ENCODE peak calls at places on chromosome 14, in six cellular contexts. One of them, this sample, is unnamed.

GRCh38 chr14:71692496-71692895 is 239.7 kb upstream of the RGS6 start:
- DNase-seq in NCI-H774: no peak
- DNase-seq in activated naive CD4-positive, alpha-beta T cell: no peak
- DNase-seq in WTC11: no peak
- DNase-seq in Kasumi-1: no peak
- DNase-seq in anterior cingulate cortex: peak; percentile 14
- DNase-seq in this sample: no peak

GRCh38 chr14:94111276-94112095 is 950 bp downstream of the IFI27 start:
- DNase-seq in NCI-H774: no peak
- DNase-seq in activated naive CD4-positive, alpha-beta T cell: no peak
- DNase-seq in WTC11: no peak
- DNase-seq in Kasumi-1: no peak
- DNase-seq in anterior cingulate cortex: no peak
- DNase-seq in this sample: no peak

GRCh38 chr14:66240112-66240511 is 246.1 kb upstream of the CCDC196 start:
- DNase-seq in NCI-H774: no peak
- DNase-seq in activated naive CD4-positive, alpha-beta T cell: no peak
- DNase-seq in WTC11: no peak
- DNase-seq in Kasumi-1: no peak
- DNase-seq in anterior cingulate cortex: no peak
- DNase-seq in this sample: no peak

GRCh38 chr14:61812347-61813100 is 50.3 kb downstream of the SNAPC1 start:
- DNase-seq in NCI-H774: no peak
- DNase-seq in activated naive CD4-positive, alpha-beta T cell: peak; percentile 10
- DNase-seq in WTC11: peak; percentile 61
- DNase-seq in Kasumi-1: no peak
- DNase-seq in anterior cingulate cortex: no peak
- DNase-seq in this sample: no peak

GRCh38 chr14:45227566-45227965 is 25.4 kb downstream of the MIS18BP1 start:
- DNase-seq in NCI-H774: no peak
- DNase-seq in activated naive CD4-positive, alpha-beta T cell: no peak
- DNase-seq in WTC11: no peak
- DNase-seq in Kasumi-1: no peak
- DNase-seq in anterior cingulate cortex: no peak
- DNase-seq in this sample: no peak

GRCh38 chr14:105205718-105206208 is 24.7 kb upstream of the NUDT14 start:
- DNase-seq in NCI-H774: no peak
- DNase-seq in activated naive CD4-positive, alpha-beta T cell: no peak
- DNase-seq in WTC11: no peak
- DNase-seq in Kasumi-1: no peak
- DNase-seq in anterior cingulate cortex: no peak
- DNase-seq in this sample: no peak

GRCh38 chr14:32254952-32255679 is 52.0 kb upstream of the RNU6-8 start:
- DNase-seq in NCI-H774: peak; percentile 61
- DNase-seq in activated naive CD4-positive, alpha-beta T cell: peak; percentile 21
- DNase-seq in WTC11: peak; percentile 68
- DNase-seq in Kasumi-1: peak; percentile 73
- DNase-seq in anterior cingulate cortex: peak; percentile 55
- DNase-seq in this sample: peak; percentile 5

GRCh38 chr14:90368946-90369721 is 27.7 kb upstream of the CALM1 start:
- DNase-seq in NCI-H774: no peak
- DNase-seq in activated naive CD4-positive, alpha-beta T cell: no peak
- DNase-seq in WTC11: no peak
- DNase-seq in Kasumi-1: peak; percentile 32
- DNase-seq in anterior cingulate cortex: no peak
- DNase-seq in this sample: peak; percentile 16

GRCh38 chr14:36818794-36819384 is 157.2 kb downstream of the PAX9 start:
- DNase-seq in NCI-H774: no peak
- DNase-seq in activated naive CD4-positive, alpha-beta T cell: no peak
- DNase-seq in WTC11: no peak
- DNase-seq in Kasumi-1: no peak
- DNase-seq in anterior cingulate cortex: no peak
- DNase-seq in this sample: no peak

GRCh38 chr14:95143813-95144620 is 13.3 kb downstream of the DICER1 start:
- DNase-seq in NCI-H774: no peak
- DNase-seq in activated naive CD4-positive, alpha-beta T cell: no peak
- DNase-seq in WTC11: no peak
- DNase-seq in Kasumi-1: peak; percentile 82
- DNase-seq in anterior cingulate cortex: no peak
- DNase-seq in this sample: no peak

GRCh38 chr14:59022144-59022543 is 166.3 kb upstream of the DAAM1 start:
- DNase-seq in NCI-H774: no peak
- DNase-seq in activated naive CD4-positive, alpha-beta T cell: no peak
- DNase-seq in WTC11: no peak
- DNase-seq in Kasumi-1: peak; percentile 57
- DNase-seq in anterior cingulate cortex: no peak
- DNase-seq in this sample: no peak

GRCh38 chr14:20781805-20782204 is 737 bp downstream of the RNASE6 start:
- DNase-seq in NCI-H774: no peak
- DNase-seq in activated naive CD4-positive, alpha-beta T cell: peak; percentile 1
- DNase-seq in WTC11: no peak
- DNase-seq in Kasumi-1: no peak
- DNase-seq in anterior cingulate cortex: no peak
- DNase-seq in this sample: no peak

GRCh38 chr14:24213866-24214652 is 771 bp upstream of the CHMP4A start:
- DNase-seq in NCI-H774: no peak
- DNase-seq in activated naive CD4-positive, alpha-beta T cell: no peak
- DNase-seq in WTC11: no peak
- DNase-seq in Kasumi-1: no peak
- DNase-seq in anterior cingulate cortex: no peak
- DNase-seq in this sample: no peak

GRCh38 chr14:96824283-96824682 is 27.1 kb downstream of the VRK1 start:
- DNase-seq in NCI-H774: no peak
- DNase-seq in activated naive CD4-positive, alpha-beta T cell: no peak
- DNase-seq in WTC11: no peak
- DNase-seq in Kasumi-1: no peak
- DNase-seq in anterior cingulate cortex: no peak
- DNase-seq in this sample: no peak

GRCh38 chr14:22084393-22085281 is 411.0 kb upstream of the OR4E1 start:
- DNase-seq in NCI-H774: no peak
- DNase-seq in activated naive CD4-positive, alpha-beta T cell: no peak
- DNase-seq in WTC11: no peak
- DNase-seq in Kasumi-1: peak; percentile 60
- DNase-seq in anterior cingulate cortex: no peak
- DNase-seq in this sample: no peak

GRCh38 chr14:26694521-26694920 is 96.7 kb upstream of the NOVA1 start:
- DNase-seq in NCI-H774: no peak
- DNase-seq in activated naive CD4-positive, alpha-beta T cell: no peak
- DNase-seq in WTC11: no peak
- DNase-seq in Kasumi-1: peak; percentile 57
- DNase-seq in anterior cingulate cortex: no peak
- DNase-seq in this sample: no peak

GRCh38 chr14:24409217-24409616 is 10.4 kb downstream of the NYNRIN start:
- DNase-seq in NCI-H774: no peak
- DNase-seq in activated naive CD4-positive, alpha-beta T cell: no peak
- DNase-seq in WTC11: no peak
- DNase-seq in Kasumi-1: no peak
- DNase-seq in anterior cingulate cortex: no peak
- DNase-seq in this sample: no peak

GRCh38 chr14:61730756-61731373 is 31.4 kb upstream of the SNAPC1 start:
- DNase-seq in NCI-H774: no peak
- DNase-seq in activated naive CD4-positive, alpha-beta T cell: no peak
- DNase-seq in WTC11: no peak
- DNase-seq in Kasumi-1: peak; percentile 36
- DNase-seq in anterior cingulate cortex: no peak
- DNase-seq in this sample: no peak

GRCh38 chr14:93970589-93970966 is 5.8 kb downstream of the ASB2 start:
- DNase-seq in NCI-H774: peak; percentile 55
- DNase-seq in activated naive CD4-positive, alpha-beta T cell: peak; percentile 60
- DNase-seq in WTC11: no peak
- DNase-seq in Kasumi-1: peak; percentile 55
- DNase-seq in anterior cingulate cortex: peak; percentile 23
- DNase-seq in this sample: peak; percentile 9

GRCh38 chr14:80681651-80682050 is 259.9 kb downstream of the CEP128 start:
- DNase-seq in NCI-H774: no peak
- DNase-seq in activated naive CD4-positive, alpha-beta T cell: no peak
- DNase-seq in WTC11: no peak
- DNase-seq in Kasumi-1: no peak
- DNase-seq in anterior cingulate cortex: no peak
- DNase-seq in this sample: no peak

GRCh38 chr14:91417134-91417982 is at the start of gene CCDC88C:
- DNase-seq in NCI-H774: peak; percentile 80
- DNase-seq in activated naive CD4-positive, alpha-beta T cell: peak; percentile 73
- DNase-seq in WTC11: peak; percentile 64
- DNase-seq in Kasumi-1: peak; percentile 54
- DNase-seq in anterior cingulate cortex: no peak
- DNase-seq in this sample: peak; percentile 54

GRCh38 chr14:50399251-50400032 is 2.8 kb upstream of the CDKL1 start:
- DNase-seq in NCI-H774: no peak
- DNase-seq in activated naive CD4-positive, alpha-beta T cell: no peak
- DNase-seq in WTC11: no peak
- DNase-seq in Kasumi-1: no peak
- DNase-seq in anterior cingulate cortex: no peak
- DNase-seq in this sample: no peak

GRCh38 chr14:22226381-22226780 is 362.6 kb downstream of the DAD1 start:
- DNase-seq in NCI-H774: no peak
- DNase-seq in activated naive CD4-positive, alpha-beta T cell: no peak
- DNase-seq in WTC11: no peak
- DNase-seq in Kasumi-1: peak; percentile 14
- DNase-seq in anterior cingulate cortex: no peak
- DNase-seq in this sample: no peak

GRCh38 chr14:55706893-55707292 is 126.9 kb downstream of the KTN1 start:
- DNase-seq in NCI-H774: no peak
- DNase-seq in activated naive CD4-positive, alpha-beta T cell: no peak
- DNase-seq in WTC11: no peak
- DNase-seq in Kasumi-1: no peak
- DNase-seq in anterior cingulate cortex: no peak
- DNase-seq in this sample: no peak

GRCh38 chr14:54344445-54344844 is 52.4 kb upstream of the CDKN3 start:
- DNase-seq in NCI-H774: no peak
- DNase-seq in activated naive CD4-positive, alpha-beta T cell: no peak
- DNase-seq in WTC11: no peak
- DNase-seq in Kasumi-1: peak; percentile 96
- DNase-seq in anterior cingulate cortex: no peak
- DNase-seq in this sample: no peak

GRCh38 chr14:44291516-44291915 is 215.6 kb downstream of the FSCB start:
- DNase-seq in NCI-H774: no peak
- DNase-seq in activated naive CD4-positive, alpha-beta T cell: no peak
- DNase-seq in WTC11: no peak
- DNase-seq in Kasumi-1: no peak
- DNase-seq in anterior cingulate cortex: no peak
- DNase-seq in this sample: no peak

GRCh38 chr14:55075628-55076027 is 24.2 kb downstream of the MAPK1IP1L start:
- DNase-seq in NCI-H774: no peak
- DNase-seq in activated naive CD4-positive, alpha-beta T cell: no peak
- DNase-seq in WTC11: no peak
- DNase-seq in Kasumi-1: no peak
- DNase-seq in anterior cingulate cortex: no peak
- DNase-seq in this sample: no peak

GRCh38 chr14:74945261-74945851 is 10.0 kb downstream of the PGF start:
- DNase-seq in NCI-H774: no peak
- DNase-seq in activated naive CD4-positive, alpha-beta T cell: no peak
- DNase-seq in WTC11: peak; percentile 86
- DNase-seq in Kasumi-1: peak; percentile 34
- DNase-seq in anterior cingulate cortex: no peak
- DNase-seq in this sample: no peak

GRCh38 chr14:100865682-100866591 is 37.6 kb downstream of the RTL1 start:
- DNase-seq in NCI-H774: no peak
- DNase-seq in activated naive CD4-positive, alpha-beta T cell: no peak
- DNase-seq in WTC11: no peak
- DNase-seq in Kasumi-1: no peak
- DNase-seq in anterior cingulate cortex: no peak
- DNase-seq in this sample: no peak

GRCh38 chr14:95318399-95318834 is 1.3 kb downstream of the CLMN start:
- DNase-seq in NCI-H774: no peak
- DNase-seq in activated naive CD4-positive, alpha-beta T cell: no peak
- DNase-seq in WTC11: no peak
- DNase-seq in Kasumi-1: no peak
- DNase-seq in anterior cingulate cortex: no peak
- DNase-seq in this sample: no peak

GRCh38 chr14:54653764-54654469 is 87.0 kb downstream of the SAMD4A start:
- DNase-seq in NCI-H774: no peak
- DNase-seq in activated naive CD4-positive, alpha-beta T cell: no peak
- DNase-seq in WTC11: no peak
- DNase-seq in Kasumi-1: peak; percentile 77
- DNase-seq in anterior cingulate cortex: no peak
- DNase-seq in this sample: no peak

GRCh38 chr14:88470542-88471440 is 84.0 kb downstream of the PTPN21 start:
- DNase-seq in NCI-H774: no peak
- DNase-seq in activated naive CD4-positive, alpha-beta T cell: no peak
- DNase-seq in WTC11: no peak
- DNase-seq in Kasumi-1: no peak
- DNase-seq in anterior cingulate cortex: no peak
- DNase-seq in this sample: no peak

GRCh38 chr14:78446807-78447206 is 276.6 kb downstream of the NRXN3 start:
- DNase-seq in NCI-H774: no peak
- DNase-seq in activated naive CD4-positive, alpha-beta T cell: no peak
- DNase-seq in WTC11: no peak
- DNase-seq in Kasumi-1: peak; percentile 21
- DNase-seq in anterior cingulate cortex: no peak
- DNase-seq in this sample: no peak

GRCh38 chr14:92603309-92604257 is 90.0 kb downstream of the RIN3 start:
- DNase-seq in NCI-H774: no peak
- DNase-seq in activated naive CD4-positive, alpha-beta T cell: peak; percentile 60
- DNase-seq in WTC11: no peak
- DNase-seq in Kasumi-1: no peak
- DNase-seq in anterior cingulate cortex: peak; percentile 26
- DNase-seq in this sample: peak; percentile 20

GRCh38 chr14:84520711-84521338 is 1009.1 kb upstream of the FLRT2 start:
- DNase-seq in NCI-H774: no peak
- DNase-seq in activated naive CD4-positive, alpha-beta T cell: no peak
- DNase-seq in WTC11: no peak
- DNase-seq in Kasumi-1: no peak
- DNase-seq in anterior cingulate cortex: no peak
- DNase-seq in this sample: no peak